ENCODE peak calls at places on chromosome 7, in eight cellular contexts. A is GM23248, J is MM.1S, H is hepatocyte, T is neural progenitor cell, V is PC-3, L is SK-N-SH, U is HCT116. X is an unnamed sample.

GRCh38 chr7:30888783-30889182 is 22.9 kb upstream of the AQP1 start:
- DNase-seq in A (peak; percentile 95), J (no peak), H (peak; percentile 55), T (no peak), V (peak; percentile 74), L (no peak), U (no peak), X (no peak)

GRCh38 chr7:95687759-95688343 is 84.5 kb upstream of the DYNC1I1 start:
- DNase-seq in A (peak; percentile 47), J (peak; percentile 32), H (peak; percentile 52), T (peak; percentile 57), V (peak; percentile 56), L (no peak), U (peak; percentile 48), X (peak; percentile 8)

GRCh38 chr7:84675633-84676034 is 481.0 kb upstream of the SEMA3A start:
- DNase-seq in A (no peak), J (no peak), H (no peak), T (no peak), V (peak; percentile 64), L (peak; percentile 21), U (no peak), X (no peak)

GRCh38 chr7:151861881-151862280 is 15.0 kb downstream of the PRKAG2 start:
- DNase-seq in A (no peak), J (no peak), H (no peak), T (no peak), V (no peak), L (no peak), U (no peak), X (no peak)

GRCh38 chr7:128137096-128137655 is 103.9 kb upstream of the LEP start:
- DNase-seq in A (peak; percentile 78), J (no peak), H (peak; percentile 81), T (no peak), V (peak; percentile 19), L (no peak), U (no peak), X (no peak)

GRCh38 chr7:2241580-2242540 is at the start of the genes MRM2 and NUDT1:
- DNase-seq in A (peak; percentile 90), J (peak; percentile 89), H (peak; percentile 93), T (peak; percentile 95), V (peak; percentile 83), L (peak; percentile 98), U (peak; percentile 56), X (peak; percentile 87)

GRCh38 chr7:114630186-114630824 is 215.7 kb downstream of the FOXP2 start:
- DNase-seq in A (no peak), J (no peak), H (peak; percentile 12), T (peak; percentile 36), V (no peak), L (no peak), U (no peak), X (no peak)

GRCh38 chr7:111527545-111527944 is 34.7 kb downstream of the IMMP2L start:
- DNase-seq in A (no peak), J (peak; percentile 62), H (no peak), T (no peak), V (no peak), L (no peak), U (no peak), X (peak; percentile 68)

GRCh38 chr7:24133691-24134090 is 150.3 kb upstream of the NPY start:
- DNase-seq in A (no peak), J (no peak), H (no peak), T (no peak), V (no peak), L (no peak), U (no peak), X (no peak)

GRCh38 chr7:5408777-5409176 is 14.9 kb downstream of the TNRC18 start:
- DNase-seq in A (peak; percentile 91), J (no peak), H (no peak), T (no peak), V (peak; percentile 66), L (no peak), U (no peak), X (no peak)

GRCh38 chr7:74222851-74223710 is 13.3 kb downstream of the LAT2 start:
- DNase-seq in A (no peak), J (no peak), H (no peak), T (no peak), V (no peak), L (no peak), U (no peak), X (no peak)

GRCh38 chr7:79789584-79790345 is 336.3 kb upstream of the MAGI2 start:
- DNase-seq in A (peak; percentile 76), J (no peak), H (no peak), T (no peak), V (no peak), L (no peak), U (no peak), X (no peak)

GRCh38 chr7:106501605-106502580 is 159.1 kb downstream of the CCDC71L start:
- DNase-seq in A (no peak), J (no peak), H (no peak), T (no peak), V (no peak), L (no peak), U (no peak), X (no peak)

GRCh38 chr7:134669388-134669787 is 22.7 kb downstream of the BPGM start:
- DNase-seq in A (no peak), J (no peak), H (no peak), T (no peak), V (no peak), L (no peak), U (no peak), X (no peak)

GRCh38 chr7:140214075-140214684 is 37.4 kb upstream of the KDM7A start:
- DNase-seq in A (peak; percentile 75), J (peak; percentile 86), H (no peak), T (no peak), V (peak; percentile 67), L (peak; percentile 49), U (no peak), X (no peak)

GRCh38 chr7:142828101-142828500 is 26.8 kb upstream of the EPHB6 start:
- DNase-seq in A (no peak), J (no peak), H (no peak), T (peak; percentile 6), V (peak; percentile 65), L (no peak), U (no peak), X (no peak)

GRCh38 chr7:42745357-42746022 is 166.4 kb downstream of the C7orf25 start:
- DNase-seq in A (peak; percentile 49), J (peak; percentile 42), H (peak; percentile 38), T (peak; percentile 64), V (peak; percentile 42), L (peak; percentile 23), U (peak; percentile 16), X (peak; percentile 52)

DNA sequence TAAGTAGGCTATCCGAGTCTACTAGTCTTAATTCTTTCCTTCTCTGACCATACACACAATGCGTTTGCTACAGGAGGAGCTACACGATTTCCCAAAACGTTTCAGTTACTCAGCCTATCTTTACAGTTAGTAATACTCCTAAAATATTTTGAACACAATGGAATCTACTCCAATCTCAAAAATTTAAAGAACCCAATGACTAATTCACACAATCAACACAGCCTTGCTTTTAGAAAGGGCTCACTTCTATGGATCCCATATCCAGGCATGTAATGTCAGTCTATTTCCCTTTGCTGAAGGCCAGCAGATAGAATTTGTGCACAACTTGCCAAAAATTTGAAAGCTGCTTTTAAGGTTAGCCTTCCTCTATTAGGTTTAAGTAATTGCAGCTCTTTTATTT is 107.2 kb downstream of the VPS41 start:
- DNase-seq in A (no peak), J (no peak), H (no peak), T (no peak), V (no peak), L (no peak), U (no peak), X (no peak)
- TF ChIP-seq EZH2phosphoT487 in A (no peak), J (no peak), H (no peak), T (no peak), V (no peak), L (no peak), U (no peak), X (no peak)

GRCh38 chr7:137774793-137775201 is 72.0 kb downstream of the DGKI start:
- DNase-seq in A (peak; percentile 80), J (no peak), H (no peak), T (no peak), V (peak; percentile 15), L (no peak), U (no peak), X (no peak)
- TF ChIP-seq EZH2phosphoT487 in A (no peak), J (no peak), H (no peak), T (no peak), V (no peak), L (no peak), U (no peak), X (no peak)

DNA sequence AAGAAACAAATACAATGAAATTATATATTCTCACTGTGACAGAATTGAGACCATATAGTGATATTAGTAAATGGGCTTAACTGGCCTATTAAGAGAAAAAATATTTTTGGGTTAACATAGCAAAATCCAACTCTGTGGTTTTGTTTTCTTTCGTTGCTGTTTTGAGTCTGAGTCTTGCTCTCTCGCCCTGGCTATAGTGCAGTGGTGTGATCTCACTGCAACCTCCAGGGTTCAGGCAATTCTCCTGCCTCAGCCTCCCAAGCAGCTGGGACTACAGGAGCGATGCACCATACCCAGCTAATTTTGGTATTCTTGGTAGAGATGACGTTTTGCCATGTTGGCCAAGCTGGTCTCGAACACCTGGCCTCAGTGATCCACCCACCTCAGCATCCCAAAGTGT is 15.3 kb downstream of the TRIM24 start:
- DNase-seq in A (no peak), J (no peak), H (no peak), T (no peak), V (no peak), L (no peak), U (no peak), X (no peak)
- TF ChIP-seq EZH2phosphoT487 in A (no peak), J (no peak), H (no peak), T (no peak), V (no peak), L (no peak), U (no peak), X (no peak)

GRCh38 chr7:46534593-46535271 is 613.7 kb upstream of the IGFBP3 start:
- DNase-seq in A (peak; percentile 9), J (no peak), H (no peak), T (peak; percentile 58), V (no peak), L (no peak), U (no peak), X (no peak)
- TF ChIP-seq EZH2phosphoT487 in A (no peak), J (no peak), H (no peak), T (peak; percentile 27), V (no peak), L (no peak), U (no peak), X (no peak)

GRCh38 chr7:17944720-17945119 is 4.4 kb upstream of the SNX13 start:
- DNase-seq in A (no peak), J (no peak), H (no peak), T (no peak), V (no peak), L (peak; percentile 17), U (no peak), X (no peak)
- TF ChIP-seq EZH2phosphoT487 in A (no peak), J (no peak), H (no peak), T (no peak), V (no peak), L (no peak), U (no peak), X (no peak)